ENCODE peak calls at places on chromosomes 12 and 14, in six cellular contexts. I is K562, G is transverse colon, P is prostate gland, O is stomach, D is Panc1. H is an unnamed sample.

GRCh38 chr12:4545195-4545594 is 6.5 kb downstream of the RAD51AP1 start:
- DNase-seq in I (no peak), G (no peak), P (no peak), O (no peak), D (no peak), H (no peak)

GRCh38 chr12:63029676-63030075 is 94.7 kb upstream of the PPM1H start:
- DNase-seq in I (no peak), G (no peak), P (no peak), O (no peak), D (no peak), H (no peak)

GRCh38 chr14:45177081-45177480 is 41.4 kb downstream of the FANCM start:
- DNase-seq in I (no peak), G (no peak), P (no peak), O (no peak), D (no peak), H (no peak)

GRCh38 chr14:71116206-71117122 is 209.2 kb downstream of the PCNX1 start:
- DNase-seq in I (no peak), G (peak; percentile 69), P (no peak), O (no peak), D (no peak), H (no peak)

GRCh38 chr14:94769413-94770250 is at the start of gene GSC:
- DNase-seq in I (no peak), G (peak; percentile 17), P (peak; percentile 42), O (peak; percentile 42), D (no peak), H (no peak)

GRCh38 chr14:64778114-64778754 is 74.0 kb downstream of the PLEKHG3 start:
- DNase-seq in I (no peak), G (no peak), P (no peak), O (no peak), D (no peak), H (no peak)

GRCh38 chr12:121957831-121958515 is 39.6 kb downstream of the CFAP251 start:
- DNase-seq in I (no peak), G (no peak), P (no peak), O (no peak), D (no peak), H (no peak)

GRCh38 chr12:3805058-3805457 is 52.1 kb upstream of the CRACR2A start:
- DNase-seq in I (no peak), G (no peak), P (no peak), O (no peak), D (no peak), H (no peak)

GRCh38 chr12:53052419-53053222 is 2.8 kb downstream of the TNS2 start:
- DNase-seq in I (no peak), G (peak; percentile 90), P (peak; percentile 93), O (peak; percentile 92), D (no peak), H (peak; percentile 97)

GRCh38 chr12:10641735-10642500 is 28.5 kb upstream of the MAGOHB start:
- DNase-seq in I (no peak), G (peak; percentile 49), P (no peak), O (no peak), D (no peak), H (no peak)

GRCh38 chr12:19223018-19223417 is 93.5 kb downstream of the PLEKHA5 start:
- DNase-seq in I (peak; percentile 4), G (no peak), P (no peak), O (no peak), D (no peak), H (no peak)

GRCh38 chr14:65993103-65993502 is 493.1 kb upstream of the CCDC196 start:
- DNase-seq in I (no peak), G (no peak), P (no peak), O (no peak), D (no peak), H (no peak)

GRCh38 chr12:121293603-121294002 is 2.9 kb downstream of the CAMKK2 start:
- DNase-seq in I (no peak), G (no peak), P (no peak), O (no peak), D (no peak), H (no peak)

GRCh38 chr12:107169200-107169599 is 75.9 kb upstream of the CRY1 start:
- DNase-seq in I (no peak), G (no peak), P (peak; percentile 13), O (no peak), D (no peak), H (no peak)

GRCh38 chr14:100825691-100826331 is at the start of gene MEG3:
- DNase-seq in I (no peak), G (peak; percentile 22), P (peak; percentile 27), O (no peak), D (no peak), H (peak; percentile 81)

GRCh38 chr12:53750812-53751335 is 905 bp downstream of the CISTR start:
- DNase-seq in I (no peak), G (peak; percentile 26), P (no peak), O (no peak), D (no peak), H (no peak)

GRCh38 chr12:97659117-97659880 is 196.7 kb downstream of the RMST start:
- DNase-seq in I (no peak), G (no peak), P (no peak), O (no peak), D (no peak), H (no peak)

GRCh38 chr14:22515961-22516360 is 73.1 kb downstream of the DAD1 start:
- DNase-seq in I (no peak), G (no peak), P (no peak), O (no peak), D (no peak), H (no peak)

GRCh38 chr14:22512106-22512814 is 76.8 kb downstream of the DAD1 start:
- DNase-seq in I (no peak), G (no peak), P (no peak), O (no peak), D (no peak), H (no peak)

GRCh38 chr14:22509751-22510300 is 79.2 kb downstream of the DAD1 start:
- DNase-seq in I (no peak), G (no peak), P (no peak), O (no peak), D (no peak), H (no peak)

GRCh38 chr14:22510527-22511110 is 78.4 kb downstream of the DAD1 start:
- DNase-seq in I (no peak), G (no peak), P (no peak), O (no peak), D (no peak), H (no peak)

GRCh38 chr14:22513066-22513812 is 75.8 kb downstream of the DAD1 start:
- DNase-seq in I (no peak), G (no peak), P (no peak), O (no peak), D (no peak), H (no peak)
- H3K4me1 ChIP-seq in I (no peaks in the 10 kb centered on the region), G (peaks cover 52% of the 10 kb centered on the region), P (no peaks in the 10 kb centered on the region), O (peaks cover 24% of the 10 kb centered on the region), D (no peaks in the 10 kb centered on the region), H (peaks cover 84% of the 10 kb centered on the region)

GRCh38 chr12:113786107-113786506 is 180.0 kb downstream of the RBM19 start:
- DNase-seq in I (no peak), G (no peak), P (no peak), O (no peak), D (no peak), H (no peak)
- TF ChIP-seq POLR2AphosphoS5 in I (no peak), G (no peak), P (no peak), O (no peak), D (no peak), H (no peak)

GRCh38 chr14:102539544-102540309 is 30.2 kb upstream of the ANKRD9 start:
- DNase-seq in I (peak; percentile 67), G (no peak), P (no peak), O (no peak), D (no peak), H (no peak)

GRCh38 chr14:102541771-102542170 is 32.2 kb upstream of the ANKRD9 start:
- DNase-seq in I (no peak), G (no peak), P (no peak), O (no peak), D (no peak), H (no peak)

GRCh38 chr14:102538598-102539543 is 29.3 kb upstream of the ANKRD9 start:
- DNase-seq in I (peak; percentile 82), G (no peak), P (no peak), O (no peak), D (no peak), H (no peak)

GRCh38 chr14:102540310-102541028 is 30.9 kb upstream of the ANKRD9 start:
- DNase-seq in I (peak; percentile 42), G (no peak), P (no peak), O (no peak), D (no peak), H (no peak)

DNA sequence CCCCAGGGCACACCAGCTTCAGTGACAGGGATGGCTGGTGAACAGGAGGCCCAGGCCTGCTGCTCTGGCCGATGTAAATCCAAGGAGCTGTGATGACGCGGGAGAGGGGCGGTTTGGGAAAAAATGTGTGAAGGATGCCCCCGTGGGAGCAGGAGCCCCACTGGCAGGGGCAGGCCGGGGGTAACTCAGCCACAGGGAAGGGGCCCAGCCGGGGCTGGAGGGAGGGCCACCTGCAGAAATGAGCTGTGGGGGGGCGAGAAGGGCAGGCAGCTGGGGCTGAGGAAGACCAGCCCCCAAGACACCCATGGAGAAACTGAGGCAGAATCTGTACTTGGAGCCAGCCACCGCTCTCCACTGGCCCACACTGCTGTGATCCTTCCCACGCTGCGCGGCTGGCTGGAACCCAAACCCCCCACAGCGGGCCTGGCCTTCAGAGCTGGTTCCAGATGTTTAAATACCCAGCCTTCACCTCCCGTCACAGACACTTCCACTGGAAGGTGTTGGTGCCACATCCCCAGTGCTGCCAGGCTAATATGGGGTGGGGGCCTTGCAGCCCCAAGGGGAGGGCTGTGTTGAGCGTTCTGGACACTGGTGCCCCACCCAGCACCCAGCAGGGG is 28.5 kb upstream of the ANKRD9 start:
- DNase-seq in I (no peak), G (no peak), P (no peak), O (no peak), D (no peak), H (no peak)
- H3K4me1 ChIP-seq in I (peaks cover 45% of the 10 kb centered on the region), G (peaks cover 5% of the 10 kb centered on the region), P (no peaks in the 10 kb centered on the region), O (no peaks in the 10 kb centered on the region), D (no peaks in the 10 kb centered on the region), H (peaks cover 8% of the 10 kb centered on the region)

GRCh38 chr12:132083731-132084641 is 60.1 kb downstream of the DDX51 start:
- DNase-seq in I (peak; percentile 100), G (peak; percentile 92), P (peak; percentile 84), O (peak; percentile 93), D (peak; percentile 36), H (peak; percentile 95)
- TF ChIP-seq POLR2AphosphoS5 in I (peak; percentile 87), G (peak; percentile 97), P (peak; percentile 73), O (peak; percentile 94), D (peak; percentile 88), H (peak; percentile 98)

DNA sequence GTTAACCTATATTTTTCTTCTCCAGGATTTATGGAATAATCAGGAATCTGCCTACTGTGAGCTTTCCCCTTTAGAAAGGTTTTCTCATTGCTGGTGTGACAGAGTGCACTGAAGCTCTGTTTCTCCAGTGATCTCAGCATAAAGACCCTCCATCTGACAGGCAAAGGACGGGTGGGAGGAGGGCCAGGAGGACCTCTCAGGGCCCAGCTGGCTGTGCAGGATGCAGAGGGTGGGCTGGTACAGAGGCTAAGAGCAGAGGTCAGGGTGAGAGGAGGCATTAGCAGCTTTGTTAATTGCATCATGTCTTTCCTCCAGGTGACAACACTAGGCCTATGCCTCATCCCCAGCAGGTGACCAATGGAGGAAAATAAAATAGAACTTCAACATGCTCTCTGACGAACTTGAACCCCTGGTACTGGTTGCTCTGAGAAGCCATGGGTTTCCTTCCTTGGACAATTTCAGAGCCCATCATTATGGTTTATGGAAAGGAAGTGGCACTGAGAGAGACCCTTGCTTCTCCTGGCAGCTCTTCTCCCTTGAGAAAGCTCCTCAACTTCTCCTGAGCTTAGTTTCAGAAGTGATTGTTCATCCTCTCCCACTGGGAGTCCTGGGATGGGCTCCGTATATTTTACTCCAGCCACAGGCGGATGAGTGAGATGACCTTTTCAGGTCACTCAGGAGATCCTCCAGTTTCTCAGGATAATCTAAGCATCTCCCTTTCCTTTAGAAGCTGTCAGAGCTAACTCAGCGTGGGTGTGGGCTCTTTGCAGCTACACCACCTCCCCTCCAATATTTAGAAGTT is 45.8 kb upstream of the ATP23 start:
- DNase-seq in I (no peak), G (no peak), P (no peak), O (no peak), D (no peak), H (no peak)
- H3K4me1 ChIP-seq in I (peaks cover 38% of the 10 kb centered on the region), G (peaks cover 86% of the 10 kb centered on the region), P (peaks cover 25% of the 10 kb centered on the region), O (peaks cover 74% of the 10 kb centered on the region), D (peaks cover 67% of the 10 kb centered on the region), H (peaks cover 86% of the 10 kb centered on the region)